ENCODE peak calls at places on chromosomes 1 and 21, in nine cellular contexts. One of them, this sample, is unnamed.

GRCh38 chr1:29749021-29749420 is 512.7 kb downstream of the PTPRU start:
- DNase-seq in GM23248: no peak
- DNase-seq in right cardiac atrium: no peak
- DNase-seq in sigmoid colon: no peak
- DNase-seq in neuronal stem cell: no peak
- DNase-seq in left ventricle myocardium inferior: no peak
- DNase-seq in aorta: no peak
- DNase-seq in cardiac muscle cell: no peak
- DNase-seq in CD8-positive, alpha-beta T cell: no peak
- DNase-seq in this sample: peak; percentile 3

GRCh38 chr1:113763651-113764050 is 4.4 kb upstream of the PHTF1 start:
- DNase-seq in GM23248: no peak
- DNase-seq in right cardiac atrium: no peak
- DNase-seq in sigmoid colon: no peak
- DNase-seq in neuronal stem cell: no peak
- DNase-seq in left ventricle myocardium inferior: no peak
- DNase-seq in aorta: no peak
- DNase-seq in cardiac muscle cell: no peak
- DNase-seq in CD8-positive, alpha-beta T cell: no peak
- DNase-seq in this sample: no peak

GRCh38 chr1:16984717-16985116 is 4.3 kb upstream of the MFAP2 start:
- DNase-seq in GM23248: peak; percentile 97
- DNase-seq in right cardiac atrium: peak; percentile 80
- DNase-seq in sigmoid colon: peak; percentile 90
- DNase-seq in neuronal stem cell: no peak
- DNase-seq in left ventricle myocardium inferior: peak; percentile 65
- DNase-seq in aorta: peak; percentile 94
- DNase-seq in cardiac muscle cell: no peak
- DNase-seq in CD8-positive, alpha-beta T cell: no peak
- DNase-seq in this sample: peak; percentile 87

GRCh38 chr1:117048431-117049133 is 11.5 kb upstream of the TTF2 start:
- DNase-seq in GM23248: no peak
- DNase-seq in right cardiac atrium: no peak
- DNase-seq in sigmoid colon: no peak
- DNase-seq in neuronal stem cell: no peak
- DNase-seq in left ventricle myocardium inferior: no peak
- DNase-seq in aorta: no peak
- DNase-seq in cardiac muscle cell: no peak
- DNase-seq in CD8-positive, alpha-beta T cell: no peak
- DNase-seq in this sample: no peak

GRCh38 chr1:115465802-115466363 is 127.8 kb upstream of the NGF start:
- DNase-seq in GM23248: no peak
- DNase-seq in right cardiac atrium: no peak
- DNase-seq in sigmoid colon: no peak
- DNase-seq in neuronal stem cell: no peak
- DNase-seq in left ventricle myocardium inferior: no peak
- DNase-seq in aorta: no peak
- DNase-seq in cardiac muscle cell: no peak
- DNase-seq in CD8-positive, alpha-beta T cell: no peak
- DNase-seq in this sample: no peak

GRCh38 chr21:44400791-44401385 is 47.5 kb downstream of the TRPM2 start:
- DNase-seq in GM23248: no peak
- DNase-seq in right cardiac atrium: no peak
- DNase-seq in sigmoid colon: no peak
- DNase-seq in neuronal stem cell: no peak
- DNase-seq in left ventricle myocardium inferior: no peak
- DNase-seq in aorta: no peak
- DNase-seq in cardiac muscle cell: no peak
- DNase-seq in CD8-positive, alpha-beta T cell: no peak
- DNase-seq in this sample: no peak

GRCh38 chr1:179761296-179761695 is 18.2 kb downstream of the FAM163A start:
- DNase-seq in GM23248: no peak
- DNase-seq in right cardiac atrium: no peak
- DNase-seq in sigmoid colon: no peak
- DNase-seq in neuronal stem cell: no peak
- DNase-seq in left ventricle myocardium inferior: no peak
- DNase-seq in aorta: no peak
- DNase-seq in cardiac muscle cell: no peak
- DNase-seq in CD8-positive, alpha-beta T cell: no peak
- DNase-seq in this sample: no peak

GRCh38 chr1:147252540-147252939 is 10.1 kb downstream of the CHD1L start:
- DNase-seq in GM23248: no peak
- DNase-seq in right cardiac atrium: no peak
- DNase-seq in sigmoid colon: no peak
- DNase-seq in neuronal stem cell: no peak
- DNase-seq in left ventricle myocardium inferior: no peak
- DNase-seq in aorta: no peak
- DNase-seq in cardiac muscle cell: no peak
- DNase-seq in CD8-positive, alpha-beta T cell: no peak
- DNase-seq in this sample: no peak

GRCh38 chr1:180888870-180889269 is 23.8 kb upstream of the KIAA1614 start:
- DNase-seq in GM23248: no peak
- DNase-seq in right cardiac atrium: no peak
- DNase-seq in sigmoid colon: no peak
- DNase-seq in neuronal stem cell: no peak
- DNase-seq in left ventricle myocardium inferior: no peak
- DNase-seq in aorta: no peak
- DNase-seq in cardiac muscle cell: no peak
- DNase-seq in CD8-positive, alpha-beta T cell: no peak
- DNase-seq in this sample: no peak

GRCh38 chr1:22241250-22241649 is 98.4 kb upstream of the WNT4 start:
- DNase-seq in GM23248: no peak
- DNase-seq in right cardiac atrium: no peak
- DNase-seq in sigmoid colon: no peak
- DNase-seq in neuronal stem cell: no peak
- DNase-seq in left ventricle myocardium inferior: no peak
- DNase-seq in aorta: no peak
- DNase-seq in cardiac muscle cell: peak; percentile 39
- DNase-seq in CD8-positive, alpha-beta T cell: no peak
- DNase-seq in this sample: no peak

GRCh38 chr1:246107516-246108277 is 399.4 kb downstream of the SMYD3 start:
- DNase-seq in GM23248: peak; percentile 24
- DNase-seq in right cardiac atrium: no peak
- DNase-seq in sigmoid colon: no peak
- DNase-seq in neuronal stem cell: peak; percentile 55
- DNase-seq in left ventricle myocardium inferior: no peak
- DNase-seq in aorta: no peak
- DNase-seq in cardiac muscle cell: no peak
- DNase-seq in CD8-positive, alpha-beta T cell: no peak
- DNase-seq in this sample: no peak

GRCh38 chr21:41359289-41359688 is 2.5 kb upstream of the MX2 start:
- DNase-seq in GM23248: no peak
- DNase-seq in right cardiac atrium: no peak
- DNase-seq in sigmoid colon: no peak
- DNase-seq in neuronal stem cell: no peak
- DNase-seq in left ventricle myocardium inferior: no peak
- DNase-seq in aorta: no peak
- DNase-seq in cardiac muscle cell: no peak
- DNase-seq in CD8-positive, alpha-beta T cell: no peak
- DNase-seq in this sample: no peak

GRCh38 chr1:221832617-221833016 is 90.7 kb upstream of the DUSP10 start:
- DNase-seq in GM23248: no peak
- DNase-seq in right cardiac atrium: no peak
- DNase-seq in sigmoid colon: peak; percentile 81
- DNase-seq in neuronal stem cell: no peak
- DNase-seq in left ventricle myocardium inferior: peak; percentile 33
- DNase-seq in aorta: no peak
- DNase-seq in cardiac muscle cell: no peak
- DNase-seq in CD8-positive, alpha-beta T cell: no peak
- DNase-seq in this sample: no peak

DNA sequence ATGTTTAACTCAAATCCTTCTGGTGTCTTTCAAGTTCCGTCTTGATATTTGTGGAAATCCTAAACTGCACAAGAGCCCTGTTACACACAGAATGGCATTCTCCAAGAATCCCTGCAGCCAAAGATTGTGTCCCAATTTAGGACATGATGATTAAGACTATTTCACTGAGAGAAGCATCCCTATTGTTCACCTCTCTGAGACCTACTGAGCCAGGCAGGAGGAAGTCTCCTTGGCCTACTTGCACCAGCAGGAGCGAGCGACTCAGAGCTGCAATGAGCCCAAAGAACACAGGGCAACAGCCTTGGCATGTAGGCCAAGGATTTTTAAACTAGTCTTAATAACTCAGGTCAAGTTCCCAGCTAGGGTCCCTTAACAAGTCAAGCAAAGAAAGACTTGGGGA is 79.4 kb upstream of the RUNX1 start:
- DNase-seq in GM23248: peak; percentile 33
- DNase-seq in right cardiac atrium: no peak
- DNase-seq in sigmoid colon: no peak
- DNase-seq in neuronal stem cell: no peak
- DNase-seq in left ventricle myocardium inferior: no peak
- DNase-seq in aorta: no peak
- DNase-seq in cardiac muscle cell: no peak
- DNase-seq in CD8-positive, alpha-beta T cell: no peak
- DNase-seq in this sample: no peak
- H3K9me3 ChIP-seq in GM23248: no peaks in the 10 kb centered on the region
- H3K9me3 ChIP-seq in right cardiac atrium: no peaks in the 10 kb centered on the region
- H3K9me3 ChIP-seq in sigmoid colon: no peaks in the 10 kb centered on the region
- H3K9me3 ChIP-seq in neuronal stem cell: no peaks in the 10 kb centered on the region
- H3K9me3 ChIP-seq in left ventricle myocardium inferior: peaks cover 46% of the 10 kb centered on the region
- H3K9me3 ChIP-seq in aorta: peaks cover 3% of the 10 kb centered on the region
- H3K9me3 ChIP-seq in cardiac muscle cell: no peaks in the 10 kb centered on the region
- H3K9me3 ChIP-seq in CD8-positive, alpha-beta T cell: no peaks in the 10 kb centered on the region
- H3K9me3 ChIP-seq in this sample: no peaks in the 10 kb centered on the region

DNA sequence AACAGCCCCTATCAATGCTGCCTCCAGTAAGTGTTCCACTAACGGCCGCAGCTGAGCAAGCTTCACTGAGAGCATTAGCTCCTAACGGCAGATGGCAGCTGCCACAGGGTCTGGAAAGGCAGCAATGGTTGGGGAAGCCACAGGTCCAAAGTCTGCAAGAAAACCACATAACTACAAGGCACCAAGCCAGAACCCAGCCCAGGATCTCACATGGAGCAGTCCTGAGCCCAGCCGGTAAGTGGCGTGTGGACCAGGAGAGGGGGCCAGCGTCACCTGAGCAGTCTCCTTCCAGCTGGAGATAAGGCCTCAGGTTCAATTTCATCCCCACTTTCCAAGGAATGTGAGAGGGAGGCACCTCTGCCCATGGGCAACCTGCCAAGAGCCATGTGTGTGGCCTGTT is 13.2 kb downstream of the SYT2 start:
- DNase-seq in GM23248: no peak
- DNase-seq in right cardiac atrium: no peak
- DNase-seq in sigmoid colon: no peak
- DNase-seq in neuronal stem cell: no peak
- DNase-seq in left ventricle myocardium inferior: no peak
- DNase-seq in aorta: no peak
- DNase-seq in cardiac muscle cell: no peak
- DNase-seq in CD8-positive, alpha-beta T cell: no peak
- DNase-seq in this sample: peak; percentile 45
- H3K27me3 ChIP-seq in GM23248: peaks cover 43% of the 10 kb centered on the region
- H3K27me3 ChIP-seq in right cardiac atrium: no peaks in the 10 kb centered on the region
- H3K27me3 ChIP-seq in sigmoid colon: no peaks in the 10 kb centered on the region
- H3K27me3 ChIP-seq in neuronal stem cell: peaks cover 49% of the 10 kb centered on the region
- H3K27me3 ChIP-seq in left ventricle myocardium inferior: peaks cover 79% of the 10 kb centered on the region
- H3K27me3 ChIP-seq in aorta: no peaks in the 10 kb centered on the region
- H3K27me3 ChIP-seq in cardiac muscle cell: peaks cover 18% of the 10 kb centered on the region
- H3K27me3 ChIP-seq in CD8-positive, alpha-beta T cell: peaks cover 3% of the 10 kb centered on the region
- H3K27me3 ChIP-seq in this sample: no peaks in the 10 kb centered on the region

GRCh38 chr1:215566556-215567490 is at the start of gene KCTD3:
- DNase-seq in GM23248: peak; percentile 76
- DNase-seq in right cardiac atrium: peak; percentile 95
- DNase-seq in sigmoid colon: peak; percentile 89
- DNase-seq in neuronal stem cell: peak; percentile 73
- DNase-seq in left ventricle myocardium inferior: peak; percentile 86
- DNase-seq in aorta: peak; percentile 88
- DNase-seq in cardiac muscle cell: peak; percentile 83
- DNase-seq in CD8-positive, alpha-beta T cell: no peak
- DNase-seq in this sample: peak; percentile 74
- H3K27ac ChIP-seq in GM23248: peak within 1 kb of the TSS; percentile 81
- H3K27ac ChIP-seq in right cardiac atrium: peak within 1 kb of the TSS; percentile 93
- H3K27ac ChIP-seq in sigmoid colon: peak within 1 kb of the TSS; percentile 94
- H3K27ac ChIP-seq in neuronal stem cell: peak within 1 kb of the TSS; percentile 76
- H3K27ac ChIP-seq in left ventricle myocardium inferior: peak within 1 kb of the TSS; percentile 94
- H3K27ac ChIP-seq in aorta: peak within 1 kb of the TSS; percentile 49
- H3K27ac ChIP-seq in cardiac muscle cell: peak within 1 kb of the TSS; percentile 89
- H3K27ac ChIP-seq in CD8-positive, alpha-beta T cell: no peak within 1 kb of the TSS
- H3K27ac ChIP-seq in this sample: peak within 1 kb of the TSS; percentile 96

GRCh38 chr1:152760551-152761190 is 2.8 kb downstream of the KPRP start:
- DNase-seq in GM23248: no peak
- DNase-seq in right cardiac atrium: peak; percentile 53
- DNase-seq in sigmoid colon: no peak
- DNase-seq in neuronal stem cell: no peak
- DNase-seq in left ventricle myocardium inferior: no peak
- DNase-seq in aorta: no peak
- DNase-seq in cardiac muscle cell: no peak
- DNase-seq in CD8-positive, alpha-beta T cell: no peak
- DNase-seq in this sample: no peak
- H3K9me3 ChIP-seq in GM23248: no peaks in the 10 kb centered on the region
- H3K9me3 ChIP-seq in right cardiac atrium: no peaks in the 10 kb centered on the region
- H3K9me3 ChIP-seq in sigmoid colon: no peaks in the 10 kb centered on the region
- H3K9me3 ChIP-seq in neuronal stem cell: no peaks in the 10 kb centered on the region
- H3K9me3 ChIP-seq in left ventricle myocardium inferior: no peaks in the 10 kb centered on the region
- H3K9me3 ChIP-seq in aorta: no peaks in the 10 kb centered on the region
- H3K9me3 ChIP-seq in cardiac muscle cell: no peaks in the 10 kb centered on the region
- H3K9me3 ChIP-seq in CD8-positive, alpha-beta T cell: no peaks in the 10 kb centered on the region
- H3K9me3 ChIP-seq in this sample: no peaks in the 10 kb centered on the region

GRCh38 chr21:20946701-20947100 is 51.5 kb upstream of the NCAM2 start:
- DNase-seq in GM23248: no peak
- DNase-seq in right cardiac atrium: no peak
- DNase-seq in sigmoid colon: no peak
- DNase-seq in neuronal stem cell: no peak
- DNase-seq in left ventricle myocardium inferior: no peak
- DNase-seq in aorta: no peak
- DNase-seq in cardiac muscle cell: no peak
- DNase-seq in CD8-positive, alpha-beta T cell: no peak
- DNase-seq in this sample: no peak

DNA sequence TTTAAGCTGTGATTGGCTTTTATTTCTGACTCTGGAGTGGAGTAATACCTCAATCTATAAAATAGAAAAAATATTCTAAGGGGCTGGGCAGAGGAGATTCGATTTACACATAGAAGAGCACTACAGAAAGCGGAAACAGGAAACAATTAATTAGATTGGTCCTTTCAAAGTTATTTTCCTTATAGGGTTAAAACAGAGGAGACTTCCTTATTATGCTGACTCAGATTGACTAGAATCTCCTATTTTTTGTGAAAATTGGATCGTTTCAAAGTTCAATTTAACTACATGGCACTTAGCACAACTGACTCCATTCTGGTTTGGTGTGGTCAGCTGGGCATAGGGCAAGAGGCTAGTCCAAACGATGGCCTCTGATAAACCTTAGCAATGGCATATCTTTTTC is 48.3 kb upstream of the NCAM2 start:
- DNase-seq in GM23248: no peak
- DNase-seq in right cardiac atrium: no peak
- DNase-seq in sigmoid colon: no peak
- DNase-seq in neuronal stem cell: no peak
- DNase-seq in left ventricle myocardium inferior: no peak
- DNase-seq in aorta: no peak
- DNase-seq in cardiac muscle cell: no peak
- DNase-seq in CD8-positive, alpha-beta T cell: no peak
- DNase-seq in this sample: no peak
- H3K27me3 ChIP-seq in GM23248: no peaks in the 10 kb centered on the region
- H3K27me3 ChIP-seq in right cardiac atrium: no peaks in the 10 kb centered on the region
- H3K27me3 ChIP-seq in sigmoid colon: no peaks in the 10 kb centered on the region
- H3K27me3 ChIP-seq in neuronal stem cell: no peaks in the 10 kb centered on the region
- H3K27me3 ChIP-seq in left ventricle myocardium inferior: no peaks in the 10 kb centered on the region
- H3K27me3 ChIP-seq in aorta: no peaks in the 10 kb centered on the region
- H3K27me3 ChIP-seq in cardiac muscle cell: no peaks in the 10 kb centered on the region
- H3K27me3 ChIP-seq in CD8-positive, alpha-beta T cell: no peaks in the 10 kb centered on the region
- H3K27me3 ChIP-seq in this sample: no peaks in the 10 kb centered on the region